ENCODE peak calls at places on chromosomes 5 and 9, in seven cellular contexts. T, E, G, A, X, F and H are unnamed samples.

GRCh38 chr9:113558632-113559502 is 95.3 kb downstream of the RGS3 start:
- DNase-seq in F (no peak), E (peak; percentile 66), G (no peak), X (no peak), T (no peak), A (no peak), H (peak; percentile 87)

GRCh38 chr5:59485629-59486439 is 407.7 kb downstream of the PDE4D start:
- DNase-seq in X (no peak), G (no peak), E (no peak), T (no peak), F (no peak), A (no peak), H (no peak)

GRCh38 chr9:98251554-98251953 is 3.9 kb downstream of the TBC1D2 start:
- DNase-seq in F (no peak), G (no peak), X (no peak), T (no peak), A (no peak), E (peak; percentile 70), H (no peak)

GRCh38 chr9:133888779-133889491 is 103.2 kb downstream of the VAV2 start:
- DNase-seq in G (no peak), E (no peak), T (no peak), A (no peak), F (no peak), X (peak; percentile 28), H (no peak)

GRCh38 chr5:96141749-96142148 is 180.1 kb upstream of the ELL2 start:
- DNase-seq in T (no peak), A (no peak), X (no peak), E (no peak), G (no peak), F (no peak), H (no peak)

GRCh38 chr5:107404595-107405366 is 266.0 kb downstream of the EFNA5 start:
- DNase-seq in T (no peak), F (no peak), E (no peak), X (no peak), A (no peak), G (no peak), H (no peak)

GRCh38 chr9:99903393-99903792 is 3.1 kb upstream of the STX17 start:
- DNase-seq in F (no peak), G (no peak), E (no peak), A (no peak), X (no peak), T (no peak), H (no peak)

GRCh38 chr5:138964547-138965174 is 89.5 kb upstream of the LRRTM2 start:
- DNase-seq in T (no peak), E (no peak), A (no peak), X (no peak), G (no peak), F (no peak), H (no peak)

GRCh38 chr5:154345255-154345952 is 100.4 kb upstream of the SAP30L start:
- DNase-seq in X (no peak), A (no peak), T (no peak), G (no peak), E (no peak), F (no peak), H (no peak)